ENCODE peak calls at places on chromosome 15, in seven cellular contexts. A is K562, O is GM23248, V is fibroblast of lung, N is IMR-90, W is HAP-1, I is NT2/D1. M is an unnamed sample. For H3K9me3 and H3K36me3, the result is how much of the 10 kb centered on the place peaks cover.

GRCh38 chr15:37452498-37452897 is 352.1 kb upstream of the MEIS2 start:
- DNase-seq in A (no peak), O (no peak), V (no peak), N (no peak), W (no peak), I (no peak), M (no peak)

GRCh38 chr15:87477759-87478687 is 778.5 kb downstream of the NTRK3 start:
- DNase-seq in A (peak), O (peak), V (peak), N (peak), W (no peak), I (no peak), M (peak)

GRCh38 chr15:69016021-69016595 is 1.6 kb downstream of the NOX5 start:
- DNase-seq in A (no peak), O (no peak), V (no peak), N (no peak), W (no peak), I (no peak), M (no peak)

GRCh38 chr15:68554716-68555347 is 24.0 kb upstream of the CORO2B start:
- DNase-seq in A (no peak), O (no peak), V (no peak), N (no peak), W (no peak), I (no peak), M (no peak)

GRCh38 chr15:56327721-56328502 is 37.3 kb upstream of the TEX9 start:
- DNase-seq in A (no peak), O (peak), V (peak), N (no peak), W (no peak), I (no peak), M (no peak)

GRCh38 chr15:45829336-45830153 is 194.7 kb downstream of the SQOR start:
- DNase-seq in A (no peak), O (no peak), V (no peak), N (no peak), W (no peak), I (no peak), M (peak)

GRCh38 chr15:77402740-77403379 is 17.0 kb downstream of the PEAK1 start:
- DNase-seq in A (no peak), O (peak), V (peak), N (peak), W (no peak), I (no peak), M (peak)

GRCh38 chr15:27231811-27232210 is 260.8 kb downstream of the GABRG3 start:
- DNase-seq in A (no peak), O (no peak), V (no peak), N (no peak), W (no peak), I (no peak), M (no peak)

GRCh38 chr15:77358545-77359240 is 61.2 kb downstream of the PEAK1 start:
- DNase-seq in A (no peak), O (no peak), V (no peak), N (peak), W (no peak), I (no peak), M (no peak)

GRCh38 chr15:60390931-60391501 is 6.8 kb downstream of the ANXA2 start:
- DNase-seq in A (peak), O (peak), V (peak), N (peak), W (peak), I (peak), M (peak)

GRCh38 chr15:60760646-60761504 is 281.9 kb upstream of the ICE2 start:
- DNase-seq in A (no peak), O (peak), V (peak), N (peak), W (no peak), I (no peak), M (no peak)

GRCh38 chr15:67063689-67064606 is 1.5 kb upstream of the SMAD3 start:
- DNase-seq in A (peak), O (no peak), V (peak), N (peak), W (peak), I (peak), M (no peak)

GRCh38 chr15:71079208-71080044 is 35.8 kb upstream of the THSD4 start:
- DNase-seq in A (no peak), O (peak), V (peak), N (peak), W (no peak), I (no peak), M (peak)

GRCh38 chr15:69574506-69574905 is 121.9 kb downstream of the RPLP1 start:
- DNase-seq in A (no peak), O (no peak), V (no peak), N (no peak), W (no peak), I (no peak), M (no peak)

GRCh38 chr15:69939513-69940440 is 157.9 kb downstream of the TLE3 start:
- DNase-seq in A (no peak), O (no peak), V (peak), N (no peak), W (no peak), I (peak), M (no peak)

GRCh38 chr15:52288051-52288942 is 7.3 kb downstream of the MYO5C start:
- DNase-seq in A (no peak), O (no peak), V (peak), N (peak), W (no peak), I (no peak), M (peak)

GRCh38 chr15:101179341-101180153 is 72.3 kb downstream of the CHSY1 start:
- DNase-seq in A (no peak), O (peak), V (peak), N (peak), W (no peak), I (no peak), M (no peak)

GRCh38 chr15:70142322-70143191 is 44.8 kb upstream of the TLE3 start:
- DNase-seq in A (peak), O (peak), V (peak), N (peak), W (no peak), I (no peak), M (peak)

GRCh38 chr15:96107922-96108321 is 222.6 kb upstream of the NR2F2 start:
- DNase-seq in A (no peak), O (peak), V (peak), N (peak), W (no peak), I (no peak), M (no peak)

GRCh38 chr15:92415639-92416297 is 22.1 kb downstream of the ST8SIA2 start:
- DNase-seq in A (no peak), O (no peak), V (peak), N (no peak), W (no peak), I (no peak), M (no peak)

GRCh38 chr15:73331991-73332925 is 36.5 kb downstream of the HCN4 start:
- DNase-seq in A (no peak), O (no peak), V (no peak), N (no peak), W (no peak), I (no peak), M (no peak)

GRCh38 chr15:40054056-40054745 is 15.2 kb upstream of the SRP14 start:
- DNase-seq in A (no peak), O (peak), V (peak), N (peak), W (no peak), I (no peak), M (no peak)

GRCh38 chr15:101248274-101248673 is 3.6 kb downstream of the CHSY1 start:
- DNase-seq in A (no peak), O (no peak), V (no peak), N (no peak), W (no peak), I (no peak), M (no peak)

GRCh38 chr15:81105521-81105920 is 28.5 kb upstream of the CFAP161 start:
- DNase-seq in A (no peak), O (peak), V (no peak), N (no peak), W (no peak), I (no peak), M (no peak)

GRCh38 chr15:101320501-101321052 is 25.5 kb upstream of the SNRPA1 start:
- DNase-seq in A (no peak), O (peak), V (peak), N (peak), W (no peak), I (no peak), M (no peak)

GRCh38 chr15:74782596-74783071 is 754 bp downstream of the CSK start:
- DNase-seq in A (no peak), O (peak), V (no peak), N (no peak), W (no peak), I (no peak), M (no peak)
- H3K9me3 ChIP-seq in A (under half), O (under half), V (under half), N (under half), W (under half), I (under half), M (under half)

GRCh38 chr15:58511588-58511987 is 79.8 kb downstream of the LIPC start:
- DNase-seq in A (no peak), O (no peak), V (no peak), N (no peak), W (no peak), I (no peak), M (no peak)

GRCh38 chr15:58509556-58509955 is 77.8 kb downstream of the LIPC start:
- DNase-seq in A (no peak), O (no peak), V (no peak), N (no peak), W (no peak), I (no peak), M (no peak)

GRCh38 chr15:58512522-58512921 is 80.7 kb downstream of the LIPC start:
- DNase-seq in A (no peak), O (no peak), V (no peak), N (no peak), W (no peak), I (no peak), M (no peak)

GRCh38 chr15:58513008-58513407 is 81.2 kb downstream of the LIPC start:
- DNase-seq in A (no peak), O (peak), V (no peak), N (no peak), W (no peak), I (no peak), M (no peak)

DNA sequence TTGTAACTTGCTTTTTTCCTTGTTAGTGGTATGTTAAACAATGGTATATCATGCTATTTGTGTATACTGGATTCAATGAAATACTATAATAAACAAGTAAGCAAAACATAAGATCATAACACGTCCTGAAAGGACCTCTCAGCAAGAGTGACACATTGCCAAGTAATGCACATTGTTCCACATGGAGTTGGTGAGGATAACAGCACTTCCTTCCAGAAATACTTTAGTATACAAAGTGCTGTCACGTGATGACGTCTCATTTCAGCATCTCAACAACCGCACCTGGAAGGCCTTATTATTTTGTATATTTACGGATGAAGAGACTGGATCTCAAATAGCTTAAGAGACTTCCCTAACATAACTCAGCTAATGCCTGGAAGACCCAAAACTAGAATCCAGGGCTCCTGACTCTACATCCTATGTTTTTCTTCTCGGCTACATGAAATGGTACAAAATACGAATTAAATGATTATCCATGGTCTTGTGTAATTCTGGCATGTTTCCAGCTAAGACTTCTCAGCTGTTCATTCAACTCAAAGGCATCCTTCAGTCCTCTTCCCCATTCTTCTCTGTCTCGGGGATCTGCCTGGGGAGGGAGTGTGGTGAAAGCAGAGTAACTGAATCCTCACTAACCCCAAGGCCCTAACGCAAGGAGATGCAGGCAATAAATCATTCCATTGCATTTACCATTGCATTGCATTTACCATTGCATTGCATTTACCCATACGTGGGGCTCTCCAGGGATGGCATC is 79.1 kb downstream of the LIPC start:
- DNase-seq in A (no peak), O (peak), V (peak), N (peak), W (no peak), I (no peak), M (no peak)
- H3K4me3 ChIP-seq in A (no peak), O (no peak), V (no peak), N (no peak), W (no peak), I (no peak), M (no peak)

GRCh38 chr15:90883526-90883931 is 775 bp upstream of the FES start:
- DNase-seq in A (no peak), O (peak), V (no peak), N (no peak), W (peak), I (no peak), M (no peak)
- H3K36me3 ChIP-seq in A (under half), O (under half), V (under half), N (under half), W (under half), I (half or more), M (under half)

GRCh38 chr15:43360821-43361220 is 10.0 kb downstream of the ZSCAN29 start:
- DNase-seq in A (no peak), O (no peak), V (no peak), N (no peak), W (no peak), I (no peak), M (no peak)
- H3K9me3 ChIP-seq in A (under half), O (under half), V (under half), N (half or more), W (under half), I (under half), M (half or more)

GRCh38 chr15:41893422-41894250 is at the start of gene SPTBN5:
- DNase-seq in A (no peak), O (no peak), V (no peak), N (no peak), W (no peak), I (no peak), M (no peak)
- H3K4me3 ChIP-seq in A (no peak), O (peak), V (no peak), N (no peak), W (no peak), I (no peak), M (no peak)

GRCh38 chr15:38503497-38503896 is 49.6 kb downstream of the FAM98B start:
- DNase-seq in A (no peak), O (no peak), V (no peak), N (no peak), W (no peak), I (no peak), M (no peak)

GRCh38 chr15:38508647-38509046 is 54.7 kb downstream of the FAM98B start:
- DNase-seq in A (peak), O (no peak), V (no peak), N (no peak), W (no peak), I (no peak), M (no peak)

GRCh38 chr15:38507570-38507969 is 53.6 kb downstream of the FAM98B start:
- DNase-seq in A (no peak), O (no peak), V (no peak), N (no peak), W (no peak), I (no peak), M (no peak)

GRCh38 chr15:38509152-38509551 is 55.2 kb downstream of the FAM98B start:
- DNase-seq in A (no peak), O (no peak), V (no peak), N (no peak), W (no peak), I (no peak), M (no peak)

GRCh38 chr15:38504680-38505467 is 50.9 kb downstream of the FAM98B start:
- DNase-seq in A (no peak), O (no peak), V (peak), N (peak), W (no peak), I (no peak), M (no peak)
- H3K36me3 ChIP-seq in A (under half), O (under half), V (under half), N (under half), W (under half), I (under half), M (under half)

DNA sequence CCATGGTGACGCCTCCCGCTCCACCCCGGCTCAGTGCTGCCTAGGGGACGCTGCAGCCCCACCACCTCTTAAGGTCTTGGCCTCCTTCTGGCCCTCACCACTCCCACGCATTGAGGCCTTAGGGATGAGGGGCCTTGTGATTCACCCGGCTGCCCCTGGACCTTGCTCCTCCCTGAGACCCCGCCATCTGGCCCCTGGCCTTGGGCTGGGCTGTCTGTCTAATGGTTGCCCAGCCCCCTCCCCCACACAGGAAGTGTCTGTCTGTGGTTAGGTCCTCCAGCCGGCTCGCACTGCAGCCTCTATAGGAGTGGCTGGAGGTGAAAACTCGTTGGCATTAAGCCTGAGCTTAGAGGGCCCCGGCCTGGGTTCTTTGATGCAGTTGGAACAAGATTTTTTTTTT is 21.5 kb upstream of the MTHFS start:
- DNase-seq in A (no peak), O (no peak), V (no peak), N (no peak), W (no peak), I (no peak), M (no peak)
- H3K9me3 ChIP-seq in A (under half), O (under half), V (under half), N (under half), W (under half), I (half or more), M (half or more)

GRCh38 chr15:85642693-85643058 is 152.0 kb downstream of the KLHL25 start:
- DNase-seq in A (no peak), O (peak), V (peak), N (peak), W (no peak), I (no peak), M (no peak)

GRCh38 chr15:85639752-85640381 is 154.9 kb downstream of the KLHL25 start:
- DNase-seq in A (no peak), O (peak), V (peak), N (peak), W (no peak), I (no peak), M (no peak)

GRCh38 chr15:85636351-85636750 is 158.4 kb downstream of the KLHL25 start:
- DNase-seq in A (no peak), O (no peak), V (no peak), N (no peak), W (no peak), I (no peak), M (no peak)

GRCh38 chr15:85646538-85647091 is 148.1 kb downstream of the KLHL25 start:
- DNase-seq in A (no peak), O (peak), V (peak), N (peak), W (no peak), I (no peak), M (peak)

GRCh38 chr15:85642054-85642692 is 152.6 kb downstream of the KLHL25 start:
- DNase-seq in A (no peak), O (peak), V (no peak), N (no peak), W (no peak), I (no peak), M (no peak)
- H3K4me3 ChIP-seq in A (no peak), O (peak), V (peak), N (peak), W (no peak), I (no peak), M (no peak)

GRCh38 chr15:89317188-89317720 is 17.4 kb downstream of the POLG start:
- DNase-seq in A (no peak), O (no peak), V (no peak), N (no peak), W (no peak), I (no peak), M (no peak)

GRCh38 chr15:89320200-89320599 is 14.4 kb downstream of the POLG start:
- DNase-seq in A (no peak), O (no peak), V (no peak), N (no peak), W (no peak), I (no peak), M (no peak)

DNA sequence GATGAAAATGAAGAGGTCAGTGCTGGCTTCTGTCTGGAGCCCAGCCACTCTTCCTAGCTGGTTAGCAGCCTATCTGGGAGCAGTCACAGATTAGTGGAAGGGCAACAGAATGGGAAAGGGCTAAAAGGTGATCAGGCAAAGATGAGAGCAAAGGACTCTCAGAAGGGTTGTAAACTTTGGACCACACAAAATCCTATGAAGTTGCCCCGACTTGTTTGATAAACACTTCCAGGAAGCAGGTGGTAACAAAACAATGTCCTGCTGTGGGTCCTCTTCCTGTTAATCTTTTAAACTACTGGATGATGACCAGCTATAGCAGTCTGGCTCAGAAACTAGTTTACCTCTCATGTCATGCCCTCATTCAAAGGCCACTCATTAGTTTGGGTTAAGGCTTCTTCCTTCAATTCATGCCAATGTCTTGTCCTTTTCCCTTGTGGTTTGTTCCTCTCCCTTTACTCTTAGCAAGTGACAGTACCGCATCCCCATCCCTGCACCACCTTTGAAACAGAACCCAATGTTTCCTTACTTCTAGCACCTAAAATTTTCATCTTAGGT is 19.2 kb downstream of the POLG start:
- DNase-seq in A (no peak), O (no peak), V (no peak), N (no peak), W (no peak), I (no peak), M (no peak)
- H3K36me3 ChIP-seq in A (half or more), O (under half), V (under half), N (under half), W (half or more), I (half or more), M (half or more)

M was measured in MG63.